ENCODE peak calls at places on chromosome 15, in five cellular contexts. Y is stimulated activated CD8-positive, alpha-beta memory T cell treated with anti-CD3 and anti-CD28 coated beads, Interleukin-15, amount 100 ng/mL, for 24 hours; T is WERI-Rb-1; S is fibroblast of gingiva; U is NCI-H460. V is an unnamed sample.

GRCh38 chr15:75671684-75672083 is 24.0 kb downstream of the SNX33 start:
- DNase-seq in Y (no peak), T (no peak), S (no peak), U (no peak), V (no peak)

GRCh38 chr15:93298901-93299300 is 209.9 kb upstream of the RGMA start:
- DNase-seq in Y (no peak), T (no peak), S (no peak), U (no peak), V (no peak)

GRCh38 chr15:60718661-60719069 is 239.7 kb upstream of the ICE2 start:
- DNase-seq in Y (no peak), T (no peak), S (no peak), U (no peak), V (no peak)

GRCh38 chr15:58260186-58260910 is 122.2 kb downstream of the AQP9 start:
- DNase-seq in Y (no peak), T (no peak), S (no peak), U (no peak), V (no peak)

GRCh38 chr15:57382222-57382621 is 5.9 kb downstream of the CGNL1 start:
- DNase-seq in Y (no peak), T (peak), S (no peak), U (no peak), V (no peak)

GRCh38 chr15:72998681-72999466 is 53.4 kb upstream of the NEO1 start:
- DNase-seq in Y (no peak), T (no peak), S (no peak), U (no peak), V (no peak)

GRCh38 chr15:101187820-101188516 is 63.9 kb downstream of the CHSY1 start:
- DNase-seq in Y (no peak), T (no peak), S (peak), U (no peak), V (no peak)

GRCh38 chr15:79310612-79310984 is 314 bp upstream of the TMED3 start:
- DNase-seq in Y (no peak), T (no peak), S (no peak), U (peak), V (no peak)

GRCh38 chr15:32643907-32644445 is 2.5 kb downstream of the SCG5 start:
- DNase-seq in Y (no peak), T (no peak), S (no peak), U (no peak), V (no peak)

GRCh38 chr15:81506071-81506470 is 132.1 kb upstream of the TMC3 start:
- DNase-seq in Y (no peak), T (no peak), S (no peak), U (no peak), V (no peak)

GRCh38 chr15:66682865-66683264 is 19.2 kb upstream of the SMAD6 start:
- DNase-seq in Y (no peak), T (no peak), S (no peak), U (no peak), V (no peak)

GRCh38 chr15:60091150-60091549 is 87.0 kb downstream of the FOXB1 start:
- DNase-seq in Y (no peak), T (no peak), S (peak), U (no peak), V (peak)

GRCh38 chr15:42159381-42160015 is 3.1 kb upstream of the PLA2G4F start:
- DNase-seq in Y (no peak), T (no peak), S (no peak), U (no peak), V (no peak)

GRCh38 chr15:85620321-85621044 is 174.2 kb downstream of the KLHL25 start:
- DNase-seq in Y (no peak), T (no peak), S (peak), U (no peak), V (no peak)

GRCh38 chr15:80776420-80777045 is 2.6 kb upstream of the CEMIP start:
- DNase-seq in Y (peak), T (peak), S (peak), U (peak), V (peak)

GRCh38 chr15:73560501-73561117 is 72.6 kb downstream of the NPTN start:
- DNase-seq in Y (no peak), T (peak), S (peak), U (peak), V (peak)

GRCh38 chr15:101126618-101127502 is 125.0 kb downstream of the CHSY1 start:
- DNase-seq in Y (no peak), T (peak), S (peak), U (no peak), V (peak)

GRCh38 chr15:70088887-70089691 is 8.6 kb downstream of the TLE3 start:
- DNase-seq in Y (no peak), T (peak), S (peak), U (no peak), V (no peak)

GRCh38 chr15:64209680-64210334 is 47.0 kb upstream of the PPIB start:
- DNase-seq in Y (no peak), T (no peak), S (peak), U (peak), V (peak)

GRCh38 chr15:92611995-92612745 is 43.4 kb downstream of the FAM174B start:
- DNase-seq in Y (no peak), T (no peak), S (no peak), U (no peak), V (no peak)

GRCh38 chr15:85583404-85584390 is 203.3 kb downstream of the AKAP13 start:
- DNase-seq in Y (no peak), T (peak), S (no peak), U (no peak), V (no peak)

GRCh38 chr15:51134416-51135199 is 39.9 kb upstream of the TNFAIP8L3 start:
- DNase-seq in Y (no peak), T (no peak), S (peak), U (no peak), V (no peak)

GRCh38 chr15:80949756-80950155 is 39.9 kb downstream of the MESD start:
- DNase-seq in Y (no peak), T (no peak), S (no peak), U (no peak), V (no peak)